ENCODE peak calls at places on chromosomes 4 and X, in eight cellular contexts. U, Q, L, O, P, E, G and Y are unnamed samples.

GRCh38 chrX:13667940-13668339 is 15.0 kb downstream of the TCEANC start:
- DNase-seq in G (no peak), E (no peak), L (no peak), P (no peak), Q (no peak), O (no peak), U (no peak), Y (no peak)

GRCh38 chr4:169799260-169799659 is 41.5 kb upstream of the HPF1 start:
- DNase-seq in Q (no peak), E (no peak), U (no peak), G (no peak), P (no peak), L (no peak), O (no peak), Y (no peak)

GRCh38 chr4:3308691-3309090 is 15.9 kb downstream of the RGS12 start:
- DNase-seq in Q (no peak), U (no peak), P (peak; percentile 32), O (no peak), G (no peak), L (no peak), E (no peak), Y (no peak)

GRCh38 chr4:23819041-23819511 is 70.8 kb downstream of the PPARGC1A start:
- DNase-seq in U (no peak), E (no peak), P (no peak), G (peak; percentile 84), O (no peak), L (no peak), Q (no peak), Y (no peak)

GRCh38 chrX:19334945-19335626 is 8.6 kb upstream of the PDHA1 start:
- DNase-seq in L (no peak), Q (no peak), O (no peak), U (peak; percentile 36), E (no peak), G (no peak), P (no peak), Y (peak; percentile 34)

GRCh38 chr4:40736910-40737309 is 12.8 kb upstream of the NSUN7 start:
- DNase-seq in L (no peak), O (peak; percentile 26), P (peak; percentile 51), E (no peak), U (peak; percentile 56), Q (no peak), G (no peak), Y (peak; percentile 43)

GRCh38 chr4:178427663-178428062 is 985.4 kb upstream of the AGA start:
- DNase-seq in O (no peak), L (no peak), U (no peak), G (no peak), E (no peak), Q (no peak), P (no peak), Y (no peak)

GRCh38 chr4:116016201-116016600 is 902.8 kb upstream of the NDST4 start:
- DNase-seq in P (no peak), L (no peak), U (peak; percentile 56), E (no peak), Q (peak; percentile 70), G (peak; percentile 17), O (no peak), Y (no peak)

GRCh38 chrX:150774798-150775568 is 81.8 kb downstream of the MTMR1 start:
- DNase-seq in Q (no peak), G (no peak), U (no peak), P (no peak), E (no peak), O (no peak), L (no peak), Y (no peak)

GRCh38 chrX:46599051-46599560 is 25.5 kb downstream of the CHST7 start:
- DNase-seq in U (no peak), L (no peak), O (no peak), P (no peak), Q (no peak), E (no peak), G (no peak), Y (no peak)

GRCh38 chr4:10534820-10535219 is 77.6 kb upstream of the ZNF518B start:
- DNase-seq in E (no peak), G (no peak), Q (no peak), O (no peak), L (no peak), P (no peak), U (no peak), Y (no peak)

GRCh38 chr4:1239141-1239948 is 9.6 kb downstream of the CTBP1 start:
- DNase-seq in Q (no peak), O (no peak), L (no peak), P (no peak), G (peak; percentile 0), E (no peak), U (no peak), Y (peak; percentile 33)

GRCh38 chr4:152460488-152460887 is 75.4 kb downstream of the FBXW7 start:
- DNase-seq in E (peak; percentile 49), P (no peak), O (no peak), G (no peak), L (no peak), U (peak; percentile 56), Q (peak; percentile 6), Y (no peak)

GRCh38 chr4:136036744-136037143 is 1495.5 kb downstream of the PCDH18 start:
- DNase-seq in E (peak; percentile 46), L (no peak), U (no peak), O (no peak), P (no peak), G (no peak), Q (no peak), Y (no peak)

GRCh38 chr4:73676881-73677323 is 56.7 kb upstream of the RASSF6 start:
- DNase-seq in L (no peak), Q (peak; percentile 49), G (peak; percentile 48), U (peak; percentile 89), E (no peak), P (no peak), O (no peak), Y (no peak)

GRCh38 chrX:30804462-30804861 is 84.6 kb downstream of the TAB3 start:
- DNase-seq in P (no peak), G (no peak), E (no peak), U (no peak), O (no peak), L (no peak), Q (no peak), Y (no peak)

GRCh38 chr4:68948985-68949384 is 2.6 kb downstream of the UGT2A3 start:
- DNase-seq in Q (no peak), P (no peak), E (no peak), G (no peak), U (no peak), L (no peak), O (no peak), Y (no peak)

GRCh38 chr4:2253160-2254084 is 8.5 kb downstream of the MXD4 start:
- DNase-seq in E (no peak), L (peak; percentile 15), O (no peak), G (no peak), U (no peak), Q (no peak), P (no peak), Y (peak; percentile 22)

GRCh38 chr4:74874785-74875367 is 58.0 kb upstream of the PARM1 start:
- DNase-seq in U (peak; percentile 88), G (peak; percentile 24), L (no peak), E (peak; percentile 20), P (peak; percentile 77), O (peak; percentile 14), Q (peak; percentile 32), Y (peak; percentile 58)

GRCh38 chr4:12579172-12579571 is 905.0 kb downstream of the RAB28 start:
- DNase-seq in L (no peak), Q (no peak), U (no peak), G (no peak), P (no peak), O (no peak), E (no peak), Y (no peak)

GRCh38 chrX:152206426-152206825 is 68.0 kb upstream of the MAGEA10 start:
- DNase-seq in E (no peak), P (no peak), G (no peak), Q (no peak), U (no peak), L (no peak), O (no peak), Y (no peak)